ENCODE peak calls at places on chromosomes 4 and X, in six cellular contexts. One of them, this sample, is unnamed.

GRCh38 chr4:127634181-127634580 is 1.4 kb downstream of the INTU start:
- DNase-seq in activated CD4-positive, alpha-beta T cell treated with anti-CD3 and anti-CD28 coated beads, Interleukin-2, amount 50 U/mL, for 1 hour: no peak
- DNase-seq in epithelial cell of esophagus: peak; percentile 33
- DNase-seq in NCI-H1105: no peak
- DNase-seq in stimulated activated CD8-positive, alpha-beta memory T cell treated with anti-CD3 and anti-CD28 coated beads, Interleukin-7, amount 100 ng/mL, for 1 hour: no peak
- DNase-seq in pancreas: no peak
- DNase-seq in this sample: peak; percentile 33

GRCh38 chrX:115894087-115894486 is 276.5 kb upstream of the AGTR2 start:
- DNase-seq in epithelial cell of esophagus: peak; percentile 10
- DNase-seq in NCI-H1105: no peak
- DNase-seq in stimulated activated CD8-positive, alpha-beta memory T cell treated with anti-CD3 and anti-CD28 coated beads, Interleukin-7, amount 100 ng/mL, for 1 hour: no peak
- DNase-seq in pancreas: peak; percentile 52
- DNase-seq in activated CD4-positive, alpha-beta T cell treated with anti-CD3 and anti-CD28 coated beads, Interleukin-2, amount 50 U/mL, for 1 hour: no peak
- DNase-seq in this sample: no peak

GRCh38 chr4:95232358-95233156 is 316.2 kb downstream of the UNC5C start:
- DNase-seq in epithelial cell of esophagus: no peak
- DNase-seq in pancreas: no peak
- DNase-seq in stimulated activated CD8-positive, alpha-beta memory T cell treated with anti-CD3 and anti-CD28 coated beads, Interleukin-7, amount 100 ng/mL, for 1 hour: no peak
- DNase-seq in activated CD4-positive, alpha-beta T cell treated with anti-CD3 and anti-CD28 coated beads, Interleukin-2, amount 50 U/mL, for 1 hour: no peak
- DNase-seq in NCI-H1105: no peak
- DNase-seq in this sample: no peak

GRCh38 chrX:13994104-13994503 is 35.6 kb downstream of the GEMIN8 start:
- DNase-seq in stimulated activated CD8-positive, alpha-beta memory T cell treated with anti-CD3 and anti-CD28 coated beads, Interleukin-7, amount 100 ng/mL, for 1 hour: no peak
- DNase-seq in epithelial cell of esophagus: no peak
- DNase-seq in pancreas: no peak
- DNase-seq in NCI-H1105: no peak
- DNase-seq in activated CD4-positive, alpha-beta T cell treated with anti-CD3 and anti-CD28 coated beads, Interleukin-2, amount 50 U/mL, for 1 hour: no peak
- DNase-seq in this sample: no peak

GRCh38 chrX:13647709-13648212 is 5.2 kb upstream of the TCEANC start:
- DNase-seq in pancreas: no peak
- DNase-seq in NCI-H1105: no peak
- DNase-seq in activated CD4-positive, alpha-beta T cell treated with anti-CD3 and anti-CD28 coated beads, Interleukin-2, amount 50 U/mL, for 1 hour: peak; percentile 53
- DNase-seq in stimulated activated CD8-positive, alpha-beta memory T cell treated with anti-CD3 and anti-CD28 coated beads, Interleukin-7, amount 100 ng/mL, for 1 hour: no peak
- DNase-seq in epithelial cell of esophagus: peak; percentile 36
- DNase-seq in this sample: no peak

GRCh38 chr4:94491322-94491721 is 39.6 kb downstream of the PDLIM5 start:
- DNase-seq in activated CD4-positive, alpha-beta T cell treated with anti-CD3 and anti-CD28 coated beads, Interleukin-2, amount 50 U/mL, for 1 hour: no peak
- DNase-seq in stimulated activated CD8-positive, alpha-beta memory T cell treated with anti-CD3 and anti-CD28 coated beads, Interleukin-7, amount 100 ng/mL, for 1 hour: no peak
- DNase-seq in NCI-H1105: no peak
- DNase-seq in pancreas: no peak
- DNase-seq in epithelial cell of esophagus: no peak
- DNase-seq in this sample: peak; percentile 78

GRCh38 chr4:146333187-146333894 is 119.0 kb downstream of the REELD1 start:
- DNase-seq in epithelial cell of esophagus: peak; percentile 64
- DNase-seq in activated CD4-positive, alpha-beta T cell treated with anti-CD3 and anti-CD28 coated beads, Interleukin-2, amount 50 U/mL, for 1 hour: no peak
- DNase-seq in NCI-H1105: no peak
- DNase-seq in pancreas: no peak
- DNase-seq in stimulated activated CD8-positive, alpha-beta memory T cell treated with anti-CD3 and anti-CD28 coated beads, Interleukin-7, amount 100 ng/mL, for 1 hour: no peak
- DNase-seq in this sample: peak; percentile 65

GRCh38 chr4:98745372-98745771 is 87.0 kb upstream of the TSPAN5 start:
- DNase-seq in NCI-H1105: no peak
- DNase-seq in stimulated activated CD8-positive, alpha-beta memory T cell treated with anti-CD3 and anti-CD28 coated beads, Interleukin-7, amount 100 ng/mL, for 1 hour: no peak
- DNase-seq in activated CD4-positive, alpha-beta T cell treated with anti-CD3 and anti-CD28 coated beads, Interleukin-2, amount 50 U/mL, for 1 hour: no peak
- DNase-seq in pancreas: no peak
- DNase-seq in epithelial cell of esophagus: peak; percentile 59
- DNase-seq in this sample: no peak

GRCh38 chr4:109879636-109880314 is 31.9 kb downstream of the LRIT3 start:
- DNase-seq in pancreas: peak; percentile 18
- DNase-seq in stimulated activated CD8-positive, alpha-beta memory T cell treated with anti-CD3 and anti-CD28 coated beads, Interleukin-7, amount 100 ng/mL, for 1 hour: no peak
- DNase-seq in epithelial cell of esophagus: no peak
- DNase-seq in activated CD4-positive, alpha-beta T cell treated with anti-CD3 and anti-CD28 coated beads, Interleukin-2, amount 50 U/mL, for 1 hour: no peak
- DNase-seq in NCI-H1105: no peak
- DNase-seq in this sample: no peak

This sample was measured in foreskin keratinocyte.